ENCODE peak calls at places on chromosomes 1 and 21, in ten cellular contexts. One of them, this sample, is unnamed.

GRCh38 chr1:110542730-110543129 is 23.8 kb upstream of the KCNA10 start:
- DNase-seq in SK-N-SH: no peak
- DNase-seq in stomach: no peak
- DNase-seq in upper lobe of left lung: no peak
- DNase-seq in sigmoid colon: no peak
- DNase-seq in transverse colon: no peak
- DNase-seq in ovary: no peak
- DNase-seq in HepG2: no peak
- DNase-seq in A549: peak
- DNase-seq in suprapubic skin: no peak
- DNase-seq in this sample: no peak

GRCh38 chr1:150233359-150234308 is 2.3 kb downstream of the ANP32E start:
- DNase-seq in A549: peak
- DNase-seq in transverse colon: no peak
- DNase-seq in HepG2: no peak
- DNase-seq in upper lobe of left lung: peak
- DNase-seq in suprapubic skin: peak
- DNase-seq in ovary: peak
- DNase-seq in sigmoid colon: no peak
- DNase-seq in stomach: no peak
- DNase-seq in SK-N-SH: no peak
- DNase-seq in this sample: no peak

GRCh38 chr1:182671779-182672486 is 12.5 kb downstream of the RGS8 start:
- DNase-seq in upper lobe of left lung: no peak
- DNase-seq in SK-N-SH: peak
- DNase-seq in sigmoid colon: no peak
- DNase-seq in transverse colon: no peak
- DNase-seq in HepG2: no peak
- DNase-seq in A549: no peak
- DNase-seq in ovary: no peak
- DNase-seq in stomach: no peak
- DNase-seq in suprapubic skin: no peak
- DNase-seq in this sample: no peak

GRCh38 chr1:119647228-119647733 is 785 bp downstream of the ZNF697 start:
- DNase-seq in ovary: peak
- DNase-seq in stomach: no peak
- DNase-seq in upper lobe of left lung: peak
- DNase-seq in suprapubic skin: no peak
- DNase-seq in sigmoid colon: peak
- DNase-seq in SK-N-SH: peak
- DNase-seq in HepG2: no peak
- DNase-seq in transverse colon: no peak
- DNase-seq in A549: no peak
- DNase-seq in this sample: no peak

GRCh38 chr1:60436148-60436547 is 362.6 kb upstream of the C1orf87 start:
- DNase-seq in ovary: no peak
- DNase-seq in A549: no peak
- DNase-seq in upper lobe of left lung: no peak
- DNase-seq in sigmoid colon: no peak
- DNase-seq in HepG2: no peak
- DNase-seq in stomach: no peak
- DNase-seq in transverse colon: no peak
- DNase-seq in SK-N-SH: no peak
- DNase-seq in suprapubic skin: no peak
- DNase-seq in this sample: no peak

GRCh38 chr1:2478100-2478499 is 2.0 kb downstream of the PLCH2 start:
- DNase-seq in ovary: no peak
- DNase-seq in HepG2: peak
- DNase-seq in transverse colon: peak
- DNase-seq in A549: no peak
- DNase-seq in suprapubic skin: no peak
- DNase-seq in upper lobe of left lung: no peak
- DNase-seq in SK-N-SH: no peak
- DNase-seq in sigmoid colon: no peak
- DNase-seq in stomach: peak
- DNase-seq in this sample: no peak

GRCh38 chr1:58977595-58977994 is 193.7 kb upstream of the JUN start:
- DNase-seq in A549: no peak
- DNase-seq in SK-N-SH: no peak
- DNase-seq in suprapubic skin: no peak
- DNase-seq in HepG2: no peak
- DNase-seq in upper lobe of left lung: no peak
- DNase-seq in sigmoid colon: no peak
- DNase-seq in transverse colon: no peak
- DNase-seq in stomach: no peak
- DNase-seq in ovary: no peak
- DNase-seq in this sample: no peak

GRCh38 chr1:65997693-65998092 is 205.0 kb downstream of the PDE4B start:
- DNase-seq in transverse colon: no peak
- DNase-seq in upper lobe of left lung: no peak
- DNase-seq in A549: no peak
- DNase-seq in ovary: no peak
- DNase-seq in HepG2: no peak
- DNase-seq in stomach: no peak
- DNase-seq in sigmoid colon: no peak
- DNase-seq in SK-N-SH: no peak
- DNase-seq in suprapubic skin: no peak
- DNase-seq in this sample: no peak

GRCh38 chr1:6695861-6696260 is 5.8 kb downstream of the DNAJC11 start:
- DNase-seq in HepG2: no peak
- DNase-seq in upper lobe of left lung: no peak
- DNase-seq in SK-N-SH: no peak
- DNase-seq in A549: no peak
- DNase-seq in sigmoid colon: no peak
- DNase-seq in stomach: no peak
- DNase-seq in ovary: no peak
- DNase-seq in suprapubic skin: no peak
- DNase-seq in transverse colon: no peak
- DNase-seq in this sample: no peak

GRCh38 chr1:81052162-81052561 is 748.6 kb upstream of the ADGRL2 start:
- DNase-seq in upper lobe of left lung: no peak
- DNase-seq in transverse colon: no peak
- DNase-seq in ovary: no peak
- DNase-seq in SK-N-SH: no peak
- DNase-seq in sigmoid colon: no peak
- DNase-seq in A549: no peak
- DNase-seq in stomach: no peak
- DNase-seq in HepG2: no peak
- DNase-seq in suprapubic skin: no peak
- DNase-seq in this sample: no peak

GRCh38 chr21:34938079-34938764 is 110.9 kb downstream of the RUNX1 start:
- DNase-seq in upper lobe of left lung: no peak
- DNase-seq in transverse colon: no peak
- DNase-seq in ovary: no peak
- DNase-seq in HepG2: no peak
- DNase-seq in suprapubic skin: no peak
- DNase-seq in stomach: no peak
- DNase-seq in SK-N-SH: no peak
- DNase-seq in A549: no peak
- DNase-seq in sigmoid colon: no peak
- DNase-seq in this sample: no peak

DNA sequence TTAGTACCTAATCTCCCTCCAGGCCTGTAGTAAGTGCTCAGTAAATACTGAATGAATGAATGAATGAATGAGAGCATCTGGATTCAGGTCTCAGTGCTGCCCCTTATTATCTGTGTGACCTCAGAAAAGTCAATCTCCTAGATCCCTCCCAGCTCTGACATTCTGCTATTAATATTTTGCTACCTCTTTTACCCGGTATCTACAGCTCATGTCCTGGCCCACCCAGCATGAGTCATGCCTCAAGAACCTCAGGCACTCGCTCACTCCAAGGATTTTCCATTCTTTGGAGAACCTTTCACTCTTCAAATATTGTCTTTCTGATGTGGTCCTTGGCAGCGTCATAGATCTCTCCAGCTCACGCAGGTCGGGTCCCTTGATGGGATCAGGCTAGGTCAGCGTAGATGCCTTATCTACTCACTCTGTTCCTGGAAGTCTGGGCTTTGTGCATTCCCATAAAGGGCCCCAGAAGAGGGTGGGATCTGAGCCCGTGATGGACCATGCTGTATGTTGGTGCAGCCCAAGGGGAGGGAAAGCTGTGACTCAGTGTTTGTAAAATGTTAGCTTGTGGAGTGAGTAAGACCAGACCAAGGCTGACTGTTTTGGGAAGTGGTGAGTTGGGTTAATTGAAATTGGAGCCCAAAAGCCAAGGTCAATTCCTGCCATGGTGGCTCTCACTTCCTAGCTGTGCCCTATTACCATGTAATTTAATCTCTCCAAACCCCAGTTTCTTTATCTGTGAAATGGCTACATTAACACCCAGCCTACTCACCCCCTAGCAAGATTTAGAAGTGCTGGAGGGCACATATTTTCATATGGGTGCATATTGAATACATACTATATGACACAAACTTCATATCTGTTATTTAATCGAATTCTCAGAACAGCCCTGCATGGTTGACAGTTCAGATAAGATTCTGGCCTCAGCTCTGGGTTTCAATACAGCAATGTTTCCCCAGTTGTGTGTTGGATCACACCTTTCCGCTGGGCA is 214.1 kb upstream of the USP24 start:
- DNase-seq in HepG2: peak
- DNase-seq in stomach: peak
- DNase-seq in SK-N-SH: peak
- DNase-seq in upper lobe of left lung: peak
- DNase-seq in ovary: peak
- DNase-seq in transverse colon: peak
- DNase-seq in sigmoid colon: peak
- DNase-seq in suprapubic skin: no peak
- DNase-seq in A549: peak
- DNase-seq in this sample: peak
- H3K4me3 ChIP-seq in HepG2: no peak
- H3K4me3 ChIP-seq in stomach: no peak
- H3K4me3 ChIP-seq in SK-N-SH: no peak
- H3K4me3 ChIP-seq in upper lobe of left lung: no peak
- H3K4me3 ChIP-seq in ovary: no peak
- H3K4me3 ChIP-seq in transverse colon: no peak
- H3K4me3 ChIP-seq in sigmoid colon: no peak
- H3K4me3 ChIP-seq in suprapubic skin: no peak
- H3K4me3 ChIP-seq in A549: no peak
- H3K4me3 ChIP-seq in this sample: no peak

GRCh38 chr1:94799201-94799600 is 21.0 kb upstream of the SLC44A3 start:
- DNase-seq in sigmoid colon: no peak
- DNase-seq in A549: no peak
- DNase-seq in transverse colon: no peak
- DNase-seq in stomach: no peak
- DNase-seq in HepG2: peak
- DNase-seq in suprapubic skin: no peak
- DNase-seq in upper lobe of left lung: no peak
- DNase-seq in ovary: no peak
- DNase-seq in SK-N-SH: no peak
- DNase-seq in this sample: no peak
- TF ChIP-seq EP300 in sigmoid colon: no peak
- TF ChIP-seq EP300 in A549: no peak
- TF ChIP-seq EP300 in transverse colon: no peak
- TF ChIP-seq EP300 in stomach: no peak
- TF ChIP-seq EP300 in HepG2: no peak
- TF ChIP-seq EP300 in suprapubic skin: no peak
- TF ChIP-seq EP300 in upper lobe of left lung: no peak
- TF ChIP-seq EP300 in ovary: no peak
- TF ChIP-seq EP300 in SK-N-SH: no peak
- TF ChIP-seq EP300 in this sample: no peak

DNA sequence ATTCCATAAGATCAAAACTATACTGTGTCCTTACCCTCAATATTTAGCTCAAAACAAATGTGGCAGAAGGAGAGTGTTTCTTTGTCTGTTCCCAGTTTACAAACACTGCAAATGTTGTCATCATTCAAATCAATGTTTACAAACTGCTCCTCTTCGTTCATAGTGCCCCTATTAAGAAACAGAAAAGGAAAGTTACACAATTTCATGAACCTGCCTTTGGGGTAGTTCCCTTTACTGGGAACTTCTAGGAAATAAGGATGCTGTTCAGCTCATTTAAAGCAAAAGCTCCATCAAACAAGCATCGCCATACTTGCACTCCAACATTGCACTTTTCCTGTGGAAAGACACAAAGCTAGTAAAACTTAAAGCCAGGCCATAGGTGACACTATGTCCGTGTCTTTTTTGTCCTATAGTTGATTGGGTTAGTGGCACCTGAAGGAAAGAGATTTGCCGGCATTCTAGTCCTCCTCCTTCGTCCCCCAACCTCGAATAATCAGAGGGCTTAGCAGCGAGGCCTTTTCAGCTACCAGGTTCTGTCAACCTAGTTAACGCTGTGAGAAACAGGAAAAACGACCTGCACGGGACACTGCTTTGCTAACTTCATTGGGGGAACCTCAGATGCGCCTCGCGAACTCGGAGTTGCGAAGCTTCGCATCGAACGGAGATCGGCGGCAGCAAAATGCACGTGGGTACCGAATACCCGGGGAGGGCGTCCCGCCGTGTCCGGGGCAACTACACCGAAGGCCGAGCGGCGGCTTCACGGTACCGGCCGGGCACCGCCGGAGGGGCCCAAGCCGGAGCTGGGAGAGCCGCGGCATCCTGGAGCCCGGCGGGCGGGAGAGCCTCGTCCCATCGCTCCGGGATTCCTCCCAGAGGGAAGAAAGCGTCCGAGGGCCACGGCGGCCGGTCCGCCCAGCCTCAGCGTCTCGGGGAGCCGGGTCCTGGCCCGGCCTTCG is 720 bp downstream of the C21orf91 start:
- DNase-seq in sigmoid colon: peak
- DNase-seq in upper lobe of left lung: peak
- DNase-seq in HepG2: peak
- DNase-seq in suprapubic skin: no peak
- DNase-seq in stomach: peak
- DNase-seq in SK-N-SH: peak
- DNase-seq in A549: peak
- DNase-seq in ovary: peak
- DNase-seq in transverse colon: peak
- DNase-seq in this sample: no peak
- H3K4me3 ChIP-seq in sigmoid colon: peak
- H3K4me3 ChIP-seq in upper lobe of left lung: peak
- H3K4me3 ChIP-seq in HepG2: peak
- H3K4me3 ChIP-seq in suprapubic skin: peak
- H3K4me3 ChIP-seq in stomach: peak
- H3K4me3 ChIP-seq in SK-N-SH: peak
- H3K4me3 ChIP-seq in A549: peak
- H3K4me3 ChIP-seq in ovary: peak
- H3K4me3 ChIP-seq in transverse colon: peak
- H3K4me3 ChIP-seq in this sample: peak

GRCh38 chr1:5408401-5408800 is 583.8 kb downstream of the NPHP4 start:
- DNase-seq in SK-N-SH: no peak
- DNase-seq in suprapubic skin: no peak
- DNase-seq in ovary: no peak
- DNase-seq in transverse colon: no peak
- DNase-seq in upper lobe of left lung: no peak
- DNase-seq in stomach: no peak
- DNase-seq in sigmoid colon: no peak
- DNase-seq in A549: no peak
- DNase-seq in HepG2: no peak
- DNase-seq in this sample: no peak
- TF ChIP-seq EP300 in SK-N-SH: no peak
- TF ChIP-seq EP300 in suprapubic skin: no peak
- TF ChIP-seq EP300 in ovary: no peak
- TF ChIP-seq EP300 in transverse colon: no peak
- TF ChIP-seq EP300 in upper lobe of left lung: no peak
- TF ChIP-seq EP300 in stomach: no peak
- TF ChIP-seq EP300 in sigmoid colon: no peak
- TF ChIP-seq EP300 in A549: no peak
- TF ChIP-seq EP300 in HepG2: no peak
- TF ChIP-seq EP300 in this sample: no peak

This sample was measured in tibial nerve.